ENCODE peak calls at places on chromosomes 6 and 20, in seven cellular contexts. I is A673; E is upper lobe of right lung; S is SJSA1; Q is BE2C; H is brain microvascular endothelial cell; O is naive thymus-derived CD4-positive, alpha-beta T cell. N is an unnamed sample. For H3K27me3, the result is how much of the 10 kb centered on the place peaks cover.

GRCh38 chr20:38692436-38693411 is 31.6 kb upstream of the SLC32A1 start:
- DNase-seq in O (peak), S (no peak), I (peak), Q (peak), H (peak), E (no peak), N (no peak)

GRCh38 chr20:62352402-62353288 is 14.5 kb downstream of the LAMA5 start:
- DNase-seq in O (no peak), E (no peak), S (no peak), Q (peak), I (peak), H (no peak), N (no peak)

GRCh38 chr6:170101281-170102035 is 189.4 kb downstream of the DLL1 start:
- DNase-seq in I (no peak), H (no peak), S (peak), E (no peak), Q (no peak), O (peak), N (no peak)

GRCh38 chr20:47063407-47063806 is 168.8 kb downstream of the EYA2 start:
- DNase-seq in I (no peak), E (no peak), Q (no peak), S (no peak), O (no peak), H (no peak), N (no peak)

GRCh38 chr20:39117486-39117885 is 155.3 kb downstream of the DHX35 start:
- DNase-seq in E (no peak), I (peak), Q (peak), O (no peak), H (peak), S (no peak), N (no peak)

GRCh38 chr6:81023007-81023582 is 729.4 kb downstream of the TENT5A start:
- DNase-seq in H (no peak), O (no peak), E (no peak), S (no peak), I (peak), Q (no peak), N (no peak)

GRCh38 chr6:160991411-160992322 is at the start of gene MAP3K4:
- DNase-seq in E (peak), H (peak), S (peak), Q (peak), O (peak), I (peak), N (no peak)

GRCh38 chr6:139778688-139779087 is 404.2 kb upstream of the CITED2 start:
- DNase-seq in H (peak), S (peak), E (no peak), Q (no peak), O (no peak), I (peak), N (no peak)

GRCh38 chr6:134819236-134819635 is 130.7 kb downstream of the ALDH8A1 start:
- DNase-seq in O (no peak), H (no peak), S (no peak), E (no peak), I (no peak), Q (no peak), N (no peak)

GRCh38 chr6:10719386-10720228 is 3.3 kb upstream of the TMEM14C start:
- DNase-seq in Q (peak), O (peak), S (peak), I (peak), H (peak), E (peak), N (no peak)

GRCh38 chr20:3751284-3751663 is 16.3 kb downstream of the ADISSP start:
- DNase-seq in O (no peak), H (no peak), Q (no peak), I (no peak), E (no peak), S (no peak), N (no peak)

GRCh38 chr20:3752386-3752759 is 15.2 kb downstream of the ADISSP start:
- DNase-seq in O (no peak), H (no peak), S (no peak), I (no peak), E (no peak), Q (no peak), N (no peak)

GRCh38 chr20:3753098-3753497 is 14.5 kb downstream of the ADISSP start:
- DNase-seq in S (no peak), O (peak), H (peak), I (peak), E (no peak), Q (peak), N (no peak)

GRCh38 chr20:3753501-3754257 is 13.9 kb downstream of the ADISSP start:
- DNase-seq in S (no peak), H (no peak), Q (no peak), O (no peak), I (no peak), E (no peak), N (no peak)

GRCh38 chr20:3751664-3752385 is 15.7 kb downstream of the ADISSP start:
- DNase-seq in I (no peak), H (no peak), E (peak), O (peak), Q (peak), S (no peak), N (no peak)
- H3K4me3 ChIP-seq in I (no peak), H (peak), E (peak), O (peak), Q (peak), S (no peak), N (no peak)

DNA sequence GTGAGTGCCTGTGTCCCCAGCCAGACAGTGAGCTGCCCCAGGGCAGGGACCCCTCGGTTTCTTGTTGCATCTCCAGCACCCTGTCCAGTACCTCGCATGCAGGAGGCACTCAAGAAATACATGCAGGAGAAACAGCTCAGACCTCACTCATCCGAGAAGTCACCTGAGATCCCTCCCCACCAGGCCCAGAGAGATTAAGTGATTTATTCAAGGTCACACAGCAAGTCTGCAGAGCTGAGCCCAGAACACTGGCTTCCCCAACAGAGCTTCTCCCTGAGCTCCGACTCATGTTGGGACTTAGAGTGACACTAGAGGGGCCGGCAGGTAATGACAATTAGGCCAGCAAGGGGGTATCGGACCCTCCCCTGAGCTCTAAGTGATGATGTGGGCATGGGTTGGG is 45.7 kb downstream of the BPIFB1 start:
- DNase-seq in Q (no peak), O (no peak), H (no peak), E (no peak), I (no peak), S (no peak), N (no peak)
- H3K27me3 ChIP-seq in Q (under half), O (under half), H (under half), E (under half), I (half or more), S (under half), N (under half)

DNA sequence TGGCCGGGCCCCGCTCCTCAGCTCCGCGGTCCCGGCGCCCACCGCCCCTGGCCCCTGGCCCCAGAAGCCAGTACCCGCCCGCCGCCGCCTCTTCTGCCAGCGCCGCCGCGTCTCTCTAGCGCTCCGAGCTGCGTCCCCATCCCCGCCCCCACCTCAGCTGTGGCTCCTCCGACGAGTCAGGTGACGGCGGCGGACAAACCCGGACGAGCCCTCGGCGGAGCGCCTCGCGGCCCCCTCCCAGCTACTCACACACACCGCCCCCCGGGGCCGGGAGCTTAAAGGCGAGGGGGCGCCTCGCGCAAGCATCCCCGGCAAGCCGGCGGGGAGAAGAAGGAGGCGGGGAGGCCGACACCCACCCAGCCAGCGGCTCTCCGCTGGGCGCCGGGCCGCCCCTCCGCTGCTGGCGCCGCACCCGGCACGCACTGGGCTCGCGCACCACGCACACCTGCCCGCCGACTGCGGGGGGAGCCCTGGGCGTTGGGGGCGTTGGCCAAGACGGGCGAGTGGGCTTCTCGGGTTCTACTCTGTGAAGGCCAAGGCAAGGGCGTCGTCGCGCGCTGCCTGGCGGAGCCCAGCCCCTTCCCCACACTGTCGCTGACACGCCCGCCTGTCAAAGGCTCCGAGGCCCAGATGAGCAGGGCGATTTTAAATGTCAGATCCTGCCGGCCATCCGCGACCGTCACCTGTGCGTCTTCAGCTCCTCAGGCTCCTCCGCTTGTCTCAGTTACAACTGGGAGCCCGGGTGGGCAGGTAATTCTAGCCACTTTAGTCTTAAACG is at the start of gene SNAP91:
- DNase-seq in I (peak), S (no peak), O (no peak), Q (peak), E (peak), H (no peak), N (no peak)
- H3K4me3 ChIP-seq in I (peak), S (peak), O (no peak), Q (peak), E (peak), H (peak), N (peak)

DNA sequence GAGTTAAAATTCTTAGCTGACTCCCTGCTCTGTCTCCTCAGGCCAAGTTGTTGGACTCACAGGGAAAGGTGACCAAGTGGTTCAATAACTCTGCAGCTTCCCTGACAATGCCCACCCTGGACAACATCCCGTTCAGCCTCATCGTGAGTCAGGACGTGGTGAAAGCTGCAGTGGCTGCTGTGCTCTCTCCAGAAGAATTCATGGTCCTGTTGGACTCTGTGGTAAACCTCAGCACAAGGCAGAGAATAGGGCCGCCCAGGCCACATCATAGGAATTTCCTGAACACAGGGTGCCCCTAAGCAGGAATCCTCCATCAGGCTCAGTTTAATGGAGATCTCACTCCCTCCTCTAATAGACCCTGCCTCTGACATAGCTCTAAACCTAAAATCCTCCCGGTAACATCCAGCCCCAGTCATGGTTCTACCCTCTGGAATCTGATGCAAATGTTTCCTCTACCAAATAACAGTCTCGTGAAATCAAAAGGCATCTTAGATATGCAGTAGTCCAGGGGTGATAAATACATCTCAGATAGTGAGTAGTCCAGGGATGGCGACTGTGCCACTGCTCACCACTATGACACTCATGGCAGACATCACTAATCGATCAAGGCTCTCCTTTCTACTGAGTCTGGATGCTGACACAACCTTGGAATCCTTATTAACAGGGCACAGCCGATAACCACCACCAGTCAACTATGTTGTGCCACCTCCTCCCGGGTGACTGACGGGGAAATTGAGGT is 18.3 kb downstream of the BPIFB1 start:
- DNase-seq in E (no peak), H (peak), I (no peak), Q (no peak), S (no peak), O (no peak), N (no peak)
- H3K27me3 ChIP-seq in E (under half), H (under half), I (under half), Q (under half), S (under half), O (under half), N (under half)

GRCh38 chr20:17959257-17959627 is 9.4 kb downstream of the SNX5 start:
- DNase-seq in S (no peak), O (no peak), Q (no peak), H (no peak), I (no peak), E (no peak), N (no peak)

GRCh38 chr20:17964073-17964472 is 4.5 kb downstream of the SNX5 start:
- DNase-seq in E (no peak), I (no peak), O (no peak), Q (no peak), H (no peak), S (no peak), N (no peak)

GRCh38 chr20:17960927-17961599 is 7.5 kb downstream of the SNX5 start:
- DNase-seq in H (no peak), O (no peak), Q (no peak), E (no peak), I (no peak), S (no peak), N (no peak)

GRCh38 chr20:17963114-17963897 is 5.3 kb downstream of the SNX5 start:
- DNase-seq in S (no peak), Q (no peak), O (no peak), H (no peak), I (no peak), E (no peak), N (no peak)

GRCh38 chr20:17961600-17961965 is 7.0 kb downstream of the SNX5 start:
- DNase-seq in E (no peak), S (no peak), O (no peak), H (no peak), Q (no peak), I (no peak), N (no peak)
- H3K4me3 ChIP-seq in E (no peak), S (no peak), O (no peak), H (no peak), Q (no peak), I (no peak), N (no peak)

GRCh38 chr6:396126-396520 is 4.6 kb downstream of the IRF4 start:
- DNase-seq in S (no peak), I (no peak), O (no peak), H (no peak), Q (no peak), E (no peak), N (no peak)
- H3K27me3 ChIP-seq in S (half or more), I (half or more), O (under half), H (under half), Q (half or more), E (under half), N (under half)